ENCODE peak calls at places on chromosome 6, in five cellular contexts. F is T-helper 17 cell, V is HT1080, D is posterior cingulate gyrus, Z is NCI-H748 treated with DMSO at 0.1 percent for 48 hours. G is an unnamed sample.

GRCh38 chr6:13709698-13710551 is 1.7 kb downstream of the RANBP9 start:
- DNase-seq in D (no peak), Z (peak), F (no peak), V (peak), G (no peak)

GRCh38 chr6:157198425-157199279 is 124.7 kb downstream of the TMEM242 start:
- DNase-seq in F (no peak), D (no peak), V (no peak), Z (peak), G (no peak)

GRCh38 chr6:17584241-17584803 is 15.8 kb upstream of the FAM8A1 start:
- DNase-seq in V (peak), Z (peak), D (no peak), F (no peak), G (no peak)

GRCh38 chr6:43610431-43610830 is 18.6 kb downstream of the GTPBP2 start:
- DNase-seq in Z (no peak), F (no peak), D (no peak), V (no peak), G (no peak)

GRCh38 chr6:31243508-31243907 is 28.4 kb downstream of the HLA-C start:
- DNase-seq in V (no peak), D (no peak), Z (no peak), F (no peak), G (no peak)

GRCh38 chr6:149273318-149273717 is 44.2 kb upstream of the TAB2 start:
- DNase-seq in F (no peak), V (no peak), D (peak), Z (no peak), G (peak)

GRCh38 chr6:134077301-134077700 is 24.9 kb upstream of the SLC2A12 start:
- DNase-seq in D (no peak), V (peak), Z (no peak), F (no peak), G (no peak)

GRCh38 chr6:169230923-169231789 is 22.5 kb downstream of the THBS2 start:
- DNase-seq in F (no peak), Z (no peak), D (no peak), V (no peak), G (no peak)

GRCh38 chr6:22222469-22222868 is 74.4 kb downstream of the PRL start:
- DNase-seq in V (no peak), F (no peak), D (no peak), Z (no peak), G (no peak)

GRCh38 chr6:683742-684440 is 9.0 kb downstream of the EXOC2 start:
- DNase-seq in Z (peak), V (peak), F (no peak), D (no peak), G (no peak)

GRCh38 chr6:27471365-27472115 is 1.4 kb downstream of the ZNF184 start:
- DNase-seq in D (no peak), F (no peak), V (no peak), Z (no peak), G (no peak)

GRCh38 chr6:558089-558488 is 98.8 kb downstream of the HUS1B start:
- DNase-seq in V (no peak), F (no peak), D (no peak), Z (no peak), G (no peak)

GRCh38 chr6:47677381-47678100 is 20.8 kb upstream of the ADGRF4 start:
- DNase-seq in V (no peak), D (no peak), Z (no peak), F (no peak), G (no peak)

GRCh38 chr6:41286544-41287346 is at the start of gene TREM1:
- DNase-seq in D (no peak), V (peak), Z (no peak), F (no peak), G (no peak)

G was measured in activated B cell treated with CpG ODN at 0.5 μM for 24 hours.